ENCODE peak calls at places on chromosome 13, in seven cellular contexts. T is H9, K is neural progenitor cell, D is fibroblast of lung, E is adrenal gland, N is cardiac muscle cell, B is Karpas-422. U is an unnamed sample.

GRCh38 chr13:19890030-19890429 is 26.6 kb upstream of the ZMYM5 start:
- DNase-seq in D (no peak), E (peak), B (no peak), K (no peak), T (no peak), N (peak), U (no peak)

GRCh38 chr13:112444416-112445399 is 68.6 kb downstream of the SPACA7 start:
- DNase-seq in B (no peak), D (no peak), T (peak), N (no peak), K (no peak), E (peak), U (peak)

GRCh38 chr13:112072531-112073244 is 5.7 kb downstream of the SOX1 start:
- DNase-seq in B (no peak), T (peak), K (peak), D (no peak), E (no peak), N (peak), U (no peak)

GRCh38 chr13:43785681-43786471 is 896 bp downstream of the ENOX1 start:
- DNase-seq in K (peak), D (peak), N (peak), E (peak), T (peak), B (no peak), U (peak)

GRCh38 chr13:23723463-23723862 is 153.3 kb downstream of the TNFRSF19 start:
- DNase-seq in N (no peak), K (no peak), D (peak), B (no peak), T (no peak), E (no peak), U (no peak)

GRCh38 chr13:35888327-35888940 is 242.7 kb downstream of the DCLK1 start:
- DNase-seq in B (peak), D (peak), T (no peak), K (no peak), N (no peak), E (no peak), U (no peak)

GRCh38 chr13:35489050-35489449 is 12.6 kb upstream of the MAB21L1 start:
- DNase-seq in T (no peak), N (no peak), E (no peak), K (no peak), B (no peak), D (no peak), U (no peak)

GRCh38 chr13:48975101-48975925 is at the start of gene FNDC3A:
- DNase-seq in K (peak), T (peak), B (no peak), N (peak), E (peak), D (peak), U (peak)

GRCh38 chr13:35961002-35961401 is 170.2 kb downstream of the DCLK1 start:
- DNase-seq in E (no peak), B (no peak), D (no peak), N (no peak), T (no peak), K (no peak), U (no peak)

GRCh38 chr13:73521291-73521626 is 462.5 kb downstream of the KLF5 start:
- DNase-seq in T (no peak), K (no peak), D (no peak), B (no peak), E (no peak), N (no peak), U (no peak)

GRCh38 chr13:51331354-51331861 is 8.1 kb upstream of the SERPINE3 start:
- DNase-seq in D (no peak), K (no peak), B (no peak), E (no peak), T (no peak), N (no peak), U (no peak)
- H3K27ac ChIP-seq in D (no peak), K (no peak), B (no peak), E (no peak), T (no peak), N (no peak), U (no peak)

GRCh38 chr13:98384739-98385138 is 192.2 kb downstream of the STK24 start:
- DNase-seq in E (no peak), N (no peak), T (no peak), B (no peak), D (peak), K (no peak), U (no peak)
- H3K27ac ChIP-seq in E (peak), N (no peak), T (no peak), B (no peak), D (no peak), K (no peak), U (no peak)

DNA sequence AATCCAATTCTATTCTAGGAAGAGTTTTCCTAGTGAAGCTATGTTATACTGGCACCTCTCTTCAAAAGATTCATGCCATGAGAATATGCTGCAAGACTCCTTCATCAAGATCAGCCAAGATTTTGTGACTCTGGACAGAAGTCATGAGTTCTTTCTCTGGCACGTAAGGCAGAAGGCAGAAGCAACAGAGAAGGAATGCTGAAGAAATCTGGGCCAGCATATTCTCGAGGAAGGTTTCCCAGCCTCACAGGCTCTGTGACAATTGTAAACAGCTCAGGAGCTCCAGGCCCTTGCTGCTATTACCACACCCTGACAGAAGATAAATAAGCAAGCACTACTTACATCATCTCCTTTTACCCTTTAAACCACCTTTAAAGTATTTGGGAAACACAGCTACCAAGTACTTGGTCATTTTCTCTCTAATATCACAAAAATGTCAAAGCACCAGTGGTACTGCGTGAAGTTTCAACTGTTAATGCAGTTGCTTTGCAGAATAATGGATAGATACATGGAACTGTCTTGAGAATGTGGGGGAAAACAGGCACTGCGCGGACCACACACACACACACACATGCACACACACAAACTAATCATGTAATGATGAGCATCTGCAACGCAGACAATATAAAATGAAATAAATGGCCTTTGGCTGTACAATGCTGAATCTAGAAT is 55.4 kb downstream of the INTS6 start:
- DNase-seq in N (no peak), D (peak), T (no peak), E (peak), B (no peak), K (peak), U (peak)
- H3K27ac ChIP-seq in N (peak), D (no peak), T (no peak), E (peak), B (peak), K (peak), U (peak)

GRCh38 chr13:30520571-30520970 is 54.8 kb upstream of the HMGB1 start:
- DNase-seq in E (peak), T (no peak), N (no peak), K (no peak), B (no peak), D (peak), U (no peak)
- H3K27ac ChIP-seq in E (peak), T (no peak), N (no peak), K (no peak), B (no peak), D (no peak), U (no peak)

GRCh38 chr13:100513987-100514670 is 74.5 kb downstream of the GGACT start:
- DNase-seq in N (no peak), D (peak), K (no peak), E (no peak), B (no peak), T (peak), U (no peak)
- H3K27ac ChIP-seq in N (no peak), D (no peak), K (no peak), E (no peak), B (no peak), T (peak), U (no peak)

GRCh38 chr13:30910676-30911075 is 4.6 kb downstream of the MEDAG start:
- DNase-seq in E (no peak), D (no peak), T (no peak), N (no peak), K (no peak), B (no peak), U (no peak)

GRCh38 chr13:30907167-30907761 is 1.2 kb downstream of the MEDAG start:
- DNase-seq in D (peak), K (no peak), E (no peak), T (no peak), N (no peak), B (no peak), U (no peak)

GRCh38 chr13:30906411-30906990 is 430 bp downstream of the MEDAG start:
- DNase-seq in K (no peak), D (no peak), T (peak), E (no peak), B (no peak), N (peak), U (no peak)

GRCh38 chr13:30905932-30906383 is at the start of gene MEDAG:
- DNase-seq in B (no peak), K (no peak), T (no peak), E (no peak), D (peak), N (no peak), U (peak)

DNA sequence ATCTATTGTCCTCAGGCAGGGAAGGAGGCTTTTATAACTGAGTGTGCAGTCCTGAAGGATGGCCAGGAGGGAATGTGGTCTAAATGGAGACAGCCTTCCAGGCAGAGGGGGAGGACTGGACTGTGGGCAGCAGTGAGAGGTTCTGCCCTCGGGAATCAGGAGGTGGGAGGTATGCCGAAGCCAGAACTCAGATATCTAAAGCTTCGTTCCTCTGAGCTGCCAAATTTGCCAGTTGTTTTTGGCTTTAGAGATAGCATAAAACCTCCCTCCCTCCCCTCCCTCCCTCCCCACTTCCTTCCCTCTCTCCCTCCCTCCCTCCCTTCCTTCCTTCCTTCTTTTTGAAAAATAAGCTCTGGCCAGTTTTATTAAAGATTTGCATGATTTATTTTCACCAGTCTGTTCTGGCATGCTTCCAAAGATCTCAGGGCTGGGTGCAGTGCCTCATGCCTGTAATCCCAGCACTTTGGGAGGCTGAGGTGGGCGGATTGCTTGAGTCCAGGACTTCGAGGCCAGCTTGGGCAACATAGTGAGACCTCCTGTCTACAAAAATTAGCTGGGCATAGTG is 2.4 kb downstream of the MEDAG start:
- DNase-seq in E (no peak), K (no peak), D (peak), N (no peak), B (no peak), T (no peak), U (peak)
- H3K27ac ChIP-seq in E (no peak), K (no peak), D (no peak), N (no peak), B (no peak), T (no peak), U (peak)

U was measured in tibial artery.